ENCODE peak calls at places on chromosomes 2 and 18, in seven cellular contexts. N is mesothelial cell of epicardium, F is body of pancreas, U is foreskin fibroblast, R is progenitor cell of endocrine pancreas, T is Panc1, D is AG10803. V is an unnamed sample.

GRCh38 chr2:187124514-187124913 is 275.5 kb upstream of the ZSWIM2 start:
- DNase-seq in N (no peak), F (no peak), U (no peak), R (no peak), T (no peak), D (no peak), V (no peak)

GRCh38 chr18:2223859-2224258 is 347.4 kb downstream of the METTL4 start:
- DNase-seq in N (no peak), F (no peak), U (no peak), R (no peak), T (peak), D (peak), V (peak)

GRCh38 chr2:136381722-136382633 is 264.0 kb upstream of the CXCR4 start:
- DNase-seq in N (no peak), F (no peak), U (no peak), R (no peak), T (no peak), D (no peak), V (no peak)

GRCh38 chr2:207163815-207164747 is 1.7 kb downstream of the KLF7 start:
- DNase-seq in N (no peak), F (peak), U (no peak), R (peak), T (no peak), D (peak), V (peak)

GRCh38 chr18:62101236-62101635 is 85.6 kb downstream of the PIGN start:
- DNase-seq in N (no peak), F (no peak), U (no peak), R (no peak), T (no peak), D (peak), V (no peak)

GRCh38 chr2:149814049-149814448 is 226.5 kb upstream of the MMADHC start:
- DNase-seq in N (no peak), F (no peak), U (no peak), R (no peak), T (no peak), D (no peak), V (no peak)

GRCh38 chr2:8162602-8163001 is 519.3 kb upstream of the ID2 start:
- DNase-seq in N (no peak), F (no peak), U (no peak), R (no peak), T (no peak), D (no peak), V (peak)

GRCh38 chr2:38747007-38747424 is 4.1 kb downstream of the SRSF7 start:
- DNase-seq in N (no peak), F (no peak), U (no peak), R (no peak), T (no peak), D (no peak), V (no peak)

GRCh38 chr2:20089715-20090464 is 38.5 kb upstream of the LAPTM4A start:
- DNase-seq in N (no peak), F (no peak), U (no peak), R (no peak), T (no peak), D (no peak), V (no peak)

GRCh38 chr2:32768387-32769174 is 140.7 kb downstream of the TTC27 start:
- DNase-seq in N (no peak), F (no peak), U (no peak), R (no peak), T (no peak), D (no peak), V (no peak)

GRCh38 chr2:241820625-241821384 is 11.8 kb downstream of the NEU4 start:
- DNase-seq in N (peak), F (no peak), U (no peak), R (no peak), T (no peak), D (no peak), V (no peak)

GRCh38 chr2:221051162-221051561 is 520.9 kb downstream of the EPHA4 start:
- DNase-seq in N (no peak), F (no peak), U (no peak), R (no peak), T (no peak), D (no peak), V (no peak)

GRCh38 chr18:12637901-12638633 is 19.8 kb downstream of the SPIRE1 start:
- DNase-seq in N (no peak), F (no peak), U (peak), R (no peak), T (no peak), D (peak), V (no peak)

GRCh38 chr2:88329815-88330603 is 122.5 kb downstream of the FOXI3 start:
- DNase-seq in N (no peak), F (no peak), U (peak), R (no peak), T (no peak), D (peak), V (peak)

GRCh38 chr2:40457846-40458245 is 6.0 kb upstream of the SLC8A1 start:
- DNase-seq in N (no peak), F (no peak), U (no peak), R (no peak), T (no peak), D (no peak), V (no peak)

GRCh38 chr2:137964066-137964858 is at the start of gene HNMT:
- DNase-seq in N (peak), F (peak), U (peak), R (peak), T (no peak), D (peak), V (peak)

GRCh38 chr2:153548536-153548935 is 70.0 kb upstream of the RPRM start:
- DNase-seq in N (no peak), F (no peak), U (no peak), R (no peak), T (no peak), D (no peak), V (no peak)

GRCh38 chr2:8239402-8240127 is 442.3 kb upstream of the ID2 start:
- DNase-seq in N (no peak), F (no peak), U (no peak), R (no peak), T (no peak), D (no peak), V (no peak)

GRCh38 chr2:42053791-42054656 is 6.2 kb downstream of the PKDCC start:
- DNase-seq in N (no peak), F (no peak), U (no peak), R (no peak), T (no peak), D (no peak), V (no peak)

GRCh38 chr2:10424051-10424450 is 24.1 kb downstream of the ODC1 start:
- DNase-seq in N (no peak), F (no peak), U (peak), R (no peak), T (no peak), D (peak), V (no peak)

GRCh38 chr2:8534729-8535397 is 147.0 kb upstream of the ID2 start:
- DNase-seq in N (no peak), F (peak), U (no peak), R (no peak), T (no peak), D (peak), V (no peak)

GRCh38 chr2:180677200-180677599 is 303.2 kb upstream of the UBE2E3 start:
- DNase-seq in N (no peak), F (no peak), U (no peak), R (no peak), T (no peak), D (no peak), V (no peak)

GRCh38 chr2:196372811-196373664 is 201.7 kb upstream of the STK17B start:
- DNase-seq in N (no peak), F (no peak), U (no peak), R (no peak), T (no peak), D (no peak), V (no peak)

GRCh38 chr2:26900831-26901321 is 52.9 kb downstream of the DPYSL5 start:
- DNase-seq in N (no peak), F (no peak), U (no peak), R (no peak), T (no peak), D (no peak), V (no peak)

GRCh38 chr2:26189751-26190150 is 16.9 kb downstream of the GAREM2 start:
- DNase-seq in N (no peak), F (no peak), U (no peak), R (no peak), T (no peak), D (no peak), V (no peak)

GRCh38 chr2:25528173-25528572 is 145.2 kb downstream of the DTNB start:
- DNase-seq in N (no peak), F (no peak), U (peak), R (no peak), T (no peak), D (peak), V (no peak)

GRCh38 chr18:79868168-79868784 is 70.5 kb downstream of the KCNG2 start:
- DNase-seq in N (no peak), F (no peak), U (no peak), R (no peak), T (no peak), D (no peak), V (no peak)

GRCh38 chr2:237433920-237434319 is 20.0 kb upstream of the COL6A3 start:
- DNase-seq in N (no peak), F (no peak), U (no peak), R (no peak), T (no peak), D (no peak), V (no peak)

GRCh38 chr2:150911766-150912280 is 349.8 kb downstream of the RBM43 start:
- DNase-seq in N (no peak), F (peak), U (peak), R (no peak), T (peak), D (peak), V (no peak)

GRCh38 chr18:76396792-76397191 is 98.2 kb downstream of the ZNF516 start:
- DNase-seq in N (no peak), F (no peak), U (no peak), R (no peak), T (no peak), D (no peak), V (no peak)

GRCh38 chr2:74105413-74105812 is 42.3 kb downstream of the BOLA3 start:
- DNase-seq in N (no peak), F (no peak), U (no peak), R (no peak), T (no peak), D (no peak), V (no peak)
- TF ChIP-seq CTCF in N (no peak), F (no peak), U (no peak), R (no peak), T (no peak), D (no peak), V (no peak)

GRCh38 chr2:49686291-49686690 is 532.0 kb upstream of the FSHR start:
- DNase-seq in N (no peak), F (no peak), U (no peak), R (no peak), T (no peak), D (no peak), V (no peak)

GRCh38 chr2:49686897-49687442 is 532.7 kb upstream of the FSHR start:
- DNase-seq in N (no peak), F (no peak), U (no peak), R (no peak), T (no peak), D (no peak), V (no peak)

GRCh38 chr2:49687873-49688272 is 533.6 kb upstream of the FSHR start:
- DNase-seq in N (no peak), F (no peak), U (no peak), R (no peak), T (no peak), D (no peak), V (no peak)
- TF ChIP-seq CTCF in N (peak), F (no peak), U (no peak), R (peak), T (peak), D (peak), V (peak)

DNA sequence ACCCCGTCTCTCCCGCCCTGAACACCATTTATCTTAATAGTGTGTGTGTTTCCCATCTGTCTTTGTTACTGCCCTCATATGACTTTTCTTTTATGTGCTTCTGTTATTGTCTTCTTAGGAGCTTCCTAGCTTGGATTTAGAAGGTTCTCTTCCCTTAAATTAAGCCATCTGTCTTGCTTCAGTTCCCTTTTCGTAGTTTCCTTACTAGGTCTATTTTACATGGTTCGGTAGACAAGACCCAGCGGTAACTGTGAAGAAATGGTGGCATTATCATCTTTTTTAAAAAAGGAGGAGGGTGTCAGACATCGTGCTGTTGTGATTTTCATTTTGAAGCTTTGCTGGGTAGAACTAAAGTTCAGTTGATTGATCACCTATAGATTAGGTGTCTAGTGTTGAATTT is 10.3 kb downstream of the NCK2 start:
- DNase-seq in N (no peak), F (no peak), U (no peak), R (no peak), T (no peak), D (no peak), V (no peak)
- TF ChIP-seq CTCF in N (no peak), F (no peak), U (no peak), R (no peak), T (no peak), D (no peak), V (no peak)

GRCh38 chr18:65791753-65792152 is 40.9 kb downstream of the CDH7 start:
- DNase-seq in N (no peak), F (no peak), U (no peak), R (no peak), T (no peak), D (no peak), V (no peak)

GRCh38 chr18:65786400-65786948 is 35.7 kb downstream of the CDH7 start:
- DNase-seq in N (no peak), F (no peak), U (no peak), R (no peak), T (no peak), D (no peak), V (no peak)

GRCh38 chr18:65788373-65788772 is 37.6 kb downstream of the CDH7 start:
- DNase-seq in N (no peak), F (no peak), U (no peak), R (no peak), T (no peak), D (no peak), V (no peak)
- TF ChIP-seq CTCF in N (no peak), F (no peak), U (no peak), R (peak), T (peak), D (no peak), V (no peak)